ENCODE peak calls at places on chromosomes 16 and 17, in six cellular contexts. Q is SK-N-SH, I is HCT116, H is HepG2, Z is H1, T is GM12878. Y is an unnamed sample.

GRCh38 chr17:38575781-38576180 is 30.0 kb downstream of the SRCIN1 start:
- DNase-seq in Q (no peak), Z (no peak), I (no peak), T (no peak), H (no peak), Y (no peak)

GRCh38 chr17:76419576-76420245 is 33.2 kb downstream of the UBE2O start:
- DNase-seq in Z (no peak), Q (no peak), I (no peak), T (no peak), H (no peak), Y (no peak)

GRCh38 chr16:85569615-85570212 is 43.4 kb upstream of the GSE1 start:
- DNase-seq in Z (no peak), Q (peak), T (peak), H (no peak), I (no peak), Y (peak)

GRCh38 chr16:87563714-87564523 is 38.4 kb upstream of the JPH3 start:
- DNase-seq in H (no peak), Q (no peak), Z (no peak), I (no peak), T (no peak), Y (no peak)

GRCh38 chr17:62705116-62705515 is 77.6 kb downstream of the MRC2 start:
- DNase-seq in T (no peak), H (no peak), I (no peak), Q (no peak), Z (no peak), Y (no peak)

GRCh38 chr17:79415365-79415764 is 195.5 kb downstream of the RBFOX3 start:
- DNase-seq in Z (no peak), T (no peak), H (no peak), Q (no peak), I (no peak), Y (no peak)

GRCh38 chr17:40070644-40070894 is 7.8 kb downstream of the THRA start:
- DNase-seq in Q (no peak), Z (no peak), H (no peak), T (no peak), I (no peak), Y (no peak)

GRCh38 chr17:57939797-57940196 is 15.4 kb downstream of the CUEDC1 start:
- DNase-seq in H (no peak), T (peak), Q (no peak), Z (no peak), I (no peak), Y (peak)

GRCh38 chr17:15738066-15738465 is 6.0 kb downstream of the TBC1D26 start:
- DNase-seq in T (no peak), Z (no peak), I (no peak), Q (no peak), H (no peak), Y (no peak)

GRCh38 chr17:35896011-35896587 is 15.9 kb upstream of the CCL5 start:
- DNase-seq in I (no peak), Q (no peak), T (no peak), Z (no peak), H (no peak), Y (no peak)

GRCh38 chr17:57925361-57925990 is 29.7 kb downstream of the CUEDC1 start:
- DNase-seq in I (no peak), Z (no peak), T (no peak), H (no peak), Q (peak), Y (no peak)

GRCh38 chr16:68416057-68417046 is 32.0 kb downstream of the SMPD3 start:
- DNase-seq in Z (no peak), I (no peak), Q (no peak), H (no peak), T (no peak), Y (no peak)

GRCh38 chr16:69566437-69567030 is 768 bp downstream of the NFAT5 start:
- DNase-seq in Q (peak), T (no peak), Z (peak), I (no peak), H (peak), Y (peak)

GRCh38 chr17:17060930-17061329 is 18.7 kb downstream of the MPRIP start:
- DNase-seq in H (no peak), I (no peak), Q (no peak), T (no peak), Z (no peak), Y (no peak)

GRCh38 chr17:55265434-55266021 is 768 bp downstream of the HLF start:
- DNase-seq in I (no peak), T (no peak), Z (peak), Q (peak), H (no peak), Y (no peak)

GRCh38 chr17:43175213-43176118 is 4.5 kb downstream of the NBR1 start:
- DNase-seq in T (no peak), Q (no peak), H (peak), Z (no peak), I (no peak), Y (no peak)

GRCh38 chr16:20867585-20867984 is 32.6 kb downstream of the DCUN1D3 start:
- DNase-seq in H (no peak), Z (no peak), T (no peak), Q (no peak), I (no peak), Y (no peak)

GRCh38 chr16:6297666-6298435 is 1034.8 kb upstream of the RBFOX1 start:
- DNase-seq in H (no peak), Z (no peak), Q (no peak), I (no peak), T (no peak), Y (no peak)

GRCh38 chr16:67842509-67843342 is 606 bp downstream of the THAP11 start:
- DNase-seq in Q (peak), H (peak), Z (peak), T (no peak), I (no peak), Y (no peak)

GRCh38 chr17:38912221-38912813 is 13.1 kb upstream of the LASP1NB start:
- DNase-seq in Z (no peak), T (no peak), I (no peak), H (no peak), Q (peak), Y (no peak)

GRCh38 chr16:2751577-2752034 is 832 bp upstream of the SRRM2 start:
- DNase-seq in H (peak), Z (no peak), T (no peak), I (peak), Q (peak), Y (peak)

GRCh38 chr16:65285128-65286120 is 163.6 kb upstream of the CDH11 start:
- DNase-seq in I (no peak), Z (no peak), H (no peak), T (no peak), Q (no peak), Y (no peak)

GRCh38 chr17:53837131-53837530 is 14.4 kb downstream of the KIF2B start:
- DNase-seq in I (no peak), T (no peak), H (no peak), Q (no peak), Z (no peak), Y (no peak)

GRCh38 chr16:88628512-88628974 is 9.8 kb upstream of the IL17C start:
- DNase-seq in H (peak), I (no peak), Z (peak), Q (peak), T (no peak), Y (peak)

GRCh38 chr16:16096161-16096857 is 127.0 kb downstream of the ABCC6 start:
- DNase-seq in Z (no peak), I (no peak), T (no peak), H (no peak), Q (no peak), Y (no peak)

GRCh38 chr16:28543072-28543471 is 4.3 kb upstream of the NUPR1 start:
- DNase-seq in Z (no peak), T (no peak), Q (no peak), I (no peak), H (no peak), Y (no peak)

GRCh38 chr16:66130296-66130910 is 236.1 kb upstream of the CDH5 start:
- DNase-seq in H (no peak), I (no peak), Z (no peak), T (no peak), Q (no peak), Y (no peak)

GRCh38 chr16:397135-397661 is at the start of gene NME4:
- DNase-seq in T (no peak), H (no peak), Q (peak), I (no peak), Z (peak), Y (peak)

GRCh38 chr17:43661699-43662431 is at the start of gene MEOX1:
- DNase-seq in Z (no peak), H (no peak), T (peak), I (no peak), Q (no peak), Y (no peak)

GRCh38 chr16:1681032-1681431 is 3.0 kb downstream of the JPT2 start:
- DNase-seq in I (no peak), H (no peak), Z (no peak), Q (no peak), T (no peak), Y (no peak)

GRCh38 chr16:48236286-48236685 is 7.8 kb upstream of the LONP2 start:
- DNase-seq in T (no peak), H (peak), Q (no peak), Z (no peak), I (no peak), Y (no peak)

GRCh38 chr16:87041286-87041685 is 275.9 kb downstream of the C16orf95 start:
- DNase-seq in H (no peak), I (no peak), T (no peak), Q (no peak), Z (no peak), Y (no peak)

GRCh38 chr16:51085271-51085670 is 65.8 kb downstream of the SALL1 start:
- DNase-seq in H (no peak), Q (no peak), I (no peak), T (no peak), Z (no peak), Y (no peak)

GRCh38 chr17:49741692-49742076 is 22.2 kb downstream of the FAM117A start:
- DNase-seq in T (no peak), I (no peak), H (no peak), Q (no peak), Z (no peak), Y (no peak)

GRCh38 chr17:292531-293382 is 59.9 kb downstream of the RPH3AL start:
- DNase-seq in H (no peak), T (no peak), Z (no peak), I (no peak), Q (no peak), Y (no peak)

GRCh38 chr16:10172848-10173655 is 9.2 kb downstream of the GRIN2A start:
- DNase-seq in T (peak), H (no peak), I (no peak), Z (no peak), Q (no peak), Y (no peak)

GRCh38 chr16:90008708-90009145 is 10.5 kb downstream of the DBNDD1 start:
- DNase-seq in H (no peak), I (no peak), Z (no peak), Q (no peak), T (no peak), Y (no peak)

DNA sequence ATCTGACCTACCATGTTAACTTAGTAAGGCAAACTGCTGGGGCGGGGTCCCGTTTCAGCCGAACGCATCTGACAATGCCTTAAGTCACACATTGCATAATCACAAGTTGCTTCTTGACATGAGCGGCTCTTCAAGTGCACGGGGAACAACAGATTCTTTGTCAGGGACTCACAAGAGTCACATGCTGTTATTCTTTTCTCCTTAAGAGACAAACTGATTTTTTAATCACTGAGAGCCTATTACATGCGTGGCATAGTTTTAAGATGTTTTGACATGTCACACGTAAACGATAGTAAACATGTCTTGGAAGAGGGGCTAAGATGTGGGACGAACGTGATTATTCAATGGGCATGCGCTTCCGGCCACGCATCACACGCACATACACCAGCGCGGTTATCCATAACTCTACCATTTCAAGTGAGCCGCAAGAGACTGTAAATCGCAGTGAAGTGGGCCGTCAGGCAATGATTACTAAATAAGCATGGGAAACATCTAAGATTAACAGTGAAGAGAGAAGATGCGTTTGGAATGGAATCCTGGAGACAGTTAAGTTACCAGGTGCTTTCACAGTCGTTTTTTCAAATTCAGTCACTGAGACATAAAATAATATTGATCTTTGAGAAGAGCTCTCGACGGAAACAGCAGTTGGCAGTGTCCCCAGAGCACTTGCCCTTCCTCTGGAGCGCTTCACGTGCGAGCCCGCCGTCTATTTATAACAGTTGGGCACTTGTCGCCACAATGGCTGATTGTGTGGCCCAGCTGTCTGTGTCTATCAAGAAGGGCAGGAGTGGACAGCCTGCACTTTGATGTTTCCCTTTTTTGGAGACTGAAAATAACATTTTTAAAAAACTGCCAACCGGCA is 63.2 kb downstream of the ADCY9 start:
- DNase-seq in H (no peak), I (peak), Z (no peak), T (no peak), Q (no peak), Y (no peak)
- TF ChIP-seq SIN3A in H (no peak), I (peak), Z (no peak), T (no peak), Q (no peak), Y (no peak)

GRCh38 chr17:4232168-4232813 is 31.5 kb downstream of the ANKFY1 start:
- DNase-seq in Z (no peak), T (no peak), Q (no peak), H (no peak), I (no peak), Y (no peak)
- TF ChIP-seq SIN3A in Z (no peak), T (no peak), Q (no peak), H (no peak), I (no peak), Y (no peak)

GRCh38 chr17:65930140-65930715 is 261.7 kb downstream of the CEP112 start:
- DNase-seq in T (no peak), Q (no peak), I (no peak), Z (no peak), H (no peak), Y (no peak)
- TF ChIP-seq SIN3A in T (no peak), Q (no peak), I (no peak), Z (no peak), H (no peak), Y (no peak)

DNA sequence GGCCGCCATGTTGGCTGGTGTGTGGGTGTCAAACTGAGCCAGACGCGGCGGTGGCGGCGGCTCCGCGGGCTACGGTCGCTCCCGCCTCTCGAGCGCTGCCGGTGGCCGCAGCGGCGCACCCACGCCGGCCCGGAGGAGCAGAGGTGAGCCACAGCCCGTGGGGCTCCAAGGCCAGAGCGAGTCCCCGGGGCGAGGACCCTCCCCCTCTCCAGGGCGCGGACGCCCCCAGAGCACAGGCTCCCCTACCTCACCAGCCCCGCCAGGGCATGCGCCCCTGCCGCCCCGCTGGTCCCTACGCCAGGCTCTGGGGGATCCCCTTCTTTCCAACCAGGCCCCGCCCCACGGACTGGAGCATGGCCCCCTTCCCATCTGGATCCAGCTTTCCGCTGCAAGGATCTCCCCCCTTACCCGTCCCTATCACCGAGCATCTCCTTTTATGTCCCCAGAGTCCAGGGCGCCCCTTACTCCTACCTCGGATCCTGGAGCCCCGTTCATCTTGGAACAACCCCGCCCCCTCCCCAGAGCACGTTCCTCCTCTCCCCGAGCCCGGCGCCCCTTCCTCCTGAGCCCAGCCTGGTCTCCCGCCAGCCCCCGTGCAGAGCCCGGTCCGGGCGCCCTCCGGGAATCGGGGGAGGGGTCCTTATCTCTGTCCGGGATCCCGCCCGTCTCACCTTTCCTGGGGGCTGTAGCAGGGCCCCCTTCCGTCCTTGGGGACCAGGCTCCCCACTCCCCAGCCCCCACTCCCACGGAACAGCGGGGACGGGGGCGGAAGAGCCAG is 412 bp downstream of the EPN2 start:
- DNase-seq in Z (peak), Q (peak), T (no peak), I (no peak), H (no peak), Y (peak)
- TF ChIP-seq SIN3A in Z (peak), Q (no peak), T (no peak), I (no peak), H (no peak), Y (no peak)

GRCh38 chr17:81402530-81402941 is 7.3 kb downstream of the BAHCC1 start:
- DNase-seq in H (no peak), T (no peak), Z (no peak), Q (no peak), I (no peak), Y (no peak)

GRCh38 chr17:81405382-81406005 is 10.2 kb downstream of the BAHCC1 start:
- DNase-seq in T (no peak), I (no peak), Z (no peak), Q (no peak), H (no peak), Y (no peak)

GRCh38 chr17:81404557-81405165 is 9.4 kb downstream of the BAHCC1 start:
- DNase-seq in T (no peak), I (no peak), Z (no peak), Q (no peak), H (no peak), Y (no peak)

GRCh38 chr17:81403040-81403467 is 7.8 kb downstream of the BAHCC1 start:
- DNase-seq in H (no peak), I (no peak), T (no peak), Q (no peak), Z (no peak), Y (no peak)

GRCh38 chr17:81403671-81404534 is 8.6 kb downstream of the BAHCC1 start:
- DNase-seq in T (no peak), H (no peak), I (no peak), Z (no peak), Q (peak), Y (no peak)
- TF ChIP-seq SIN3A in T (no peak), H (no peak), I (no peak), Z (no peak), Q (no peak), Y (no peak)

DNA sequence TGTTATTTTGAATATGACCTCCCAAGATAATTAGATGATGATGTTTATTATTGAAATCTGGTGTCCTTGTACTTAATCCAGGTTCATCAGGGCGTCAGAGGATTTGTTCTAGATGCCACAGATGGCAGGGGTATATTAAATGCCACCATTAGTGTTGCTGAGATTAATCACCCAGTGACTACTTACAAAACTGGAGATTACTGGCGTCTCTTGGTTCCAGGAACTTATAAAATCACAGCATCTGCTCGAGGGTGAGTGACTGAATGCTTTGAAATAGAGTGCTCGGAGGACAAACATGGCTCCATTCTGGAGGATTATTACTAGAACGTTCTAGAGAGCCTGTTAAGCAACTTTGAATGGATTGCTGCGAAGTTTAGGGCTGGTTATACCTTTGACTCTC is 33.5 kb upstream of the GOSR1 start:
- DNase-seq in H (no peak), T (no peak), I (no peak), Z (no peak), Q (no peak), Y (no peak)
- TF ChIP-seq SIN3A in H (no peak), T (no peak), I (no peak), Z (no peak), Q (no peak), Y (no peak)

GRCh38 chr16:77896357-77896972 is 108.1 kb downstream of the VAT1L start:
- DNase-seq in T (no peak), Z (no peak), H (no peak), I (no peak), Q (peak), Y (no peak)
- TF ChIP-seq SIN3A in T (no peak), Z (no peak), H (no peak), I (no peak), Q (peak), Y (no peak)

DNA sequence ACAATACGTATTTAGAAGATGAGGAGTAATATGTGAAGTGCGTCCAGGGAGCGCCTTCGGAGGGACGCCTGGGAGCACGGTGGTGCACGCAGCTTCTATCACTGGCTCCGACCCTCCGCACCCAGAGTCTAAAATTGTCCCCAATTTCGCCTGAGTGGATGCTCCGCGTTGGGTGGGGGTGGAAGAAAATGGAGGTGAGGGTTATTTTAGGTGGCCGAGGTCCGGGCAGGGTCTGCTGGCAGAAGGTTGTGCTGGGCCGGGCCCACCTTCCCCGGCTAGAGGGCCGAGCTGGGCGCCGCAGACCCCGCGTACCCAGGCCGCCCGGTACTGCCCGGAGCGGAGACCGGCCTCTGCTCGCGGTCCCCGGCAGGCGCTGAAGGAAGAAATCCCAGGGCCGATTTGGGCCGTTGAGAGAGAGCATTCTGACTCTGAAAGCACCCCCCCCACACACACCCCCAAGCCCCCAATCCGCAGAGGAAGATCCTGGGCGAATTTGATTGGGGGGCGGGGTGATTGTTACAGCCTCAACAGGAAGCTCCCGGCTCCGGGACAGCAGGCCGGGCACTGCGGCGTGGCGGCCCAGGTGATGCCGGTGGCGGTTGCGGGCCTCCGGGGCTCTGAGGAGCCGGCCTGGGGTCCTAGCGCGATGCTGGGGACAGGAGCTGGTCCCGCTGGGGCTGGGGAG is 3.1 kb downstream of the BAHCC1 start:
- DNase-seq in T (no peak), Q (peak), H (no peak), I (no peak), Z (no peak), Y (no peak)
- TF ChIP-seq SIN3A in T (no peak), Q (no peak), H (no peak), I (no peak), Z (no peak), Y (no peak)

Y was measured in K562.